ENCODE peak calls at places on chromosomes 2 and 18, in five cellular contexts. One of them, this sample, is unnamed.

GRCh38 chr2:58601017-58601416 is 359.9 kb upstream of the FANCL start:
- DNase-seq in SW480: no peak
- DNase-seq in EH: peak; percentile 45
- DNase-seq in H9: no peak
- DNase-seq in fibroblast of gingiva: peak; percentile 25
- DNase-seq in this sample: no peak

GRCh38 chr2:10432315-10433181 is 15.6 kb downstream of the ODC1 start:
- DNase-seq in SW480: peak; percentile 52
- DNase-seq in EH: peak; percentile 32
- DNase-seq in H9: peak; percentile 81
- DNase-seq in fibroblast of gingiva: no peak
- DNase-seq in this sample: no peak

GRCh38 chr2:178282075-178282474 is 87.8 kb downstream of the OSBPL6 start:
- DNase-seq in SW480: no peak
- DNase-seq in EH: peak; percentile 63
- DNase-seq in H9: peak; percentile 36
- DNase-seq in fibroblast of gingiva: peak; percentile 32
- DNase-seq in this sample: peak; percentile 56

GRCh38 chr18:36314098-36314497 is 16.6 kb downstream of the FHOD3 start:
- DNase-seq in SW480: no peak
- DNase-seq in EH: no peak
- DNase-seq in H9: peak; percentile 5
- DNase-seq in fibroblast of gingiva: peak; percentile 86
- DNase-seq in this sample: peak; percentile 80

GRCh38 chr2:233938676-233939370 is 21.6 kb downstream of the TRPM8 start:
- DNase-seq in SW480: no peak
- DNase-seq in EH: no peak
- DNase-seq in H9: no peak
- DNase-seq in fibroblast of gingiva: no peak
- DNase-seq in this sample: no peak

GRCh38 chr2:86675611-86676015 is 44.5 kb upstream of the RMND5A start:
- DNase-seq in SW480: peak; percentile 55
- DNase-seq in EH: no peak
- DNase-seq in H9: peak; percentile 32
- DNase-seq in fibroblast of gingiva: no peak
- DNase-seq in this sample: no peak

GRCh38 chr2:236507393-236508085 is 62.1 kb upstream of the ACKR3 start:
- DNase-seq in SW480: no peak
- DNase-seq in EH: no peak
- DNase-seq in H9: peak; percentile 86
- DNase-seq in fibroblast of gingiva: no peak
- DNase-seq in this sample: peak; percentile 12

GRCh38 chr2:95058989-95059601 is 33.6 kb downstream of the MAL start:
- DNase-seq in SW480: no peak
- DNase-seq in EH: no peak
- DNase-seq in H9: no peak
- DNase-seq in fibroblast of gingiva: no peak
- DNase-seq in this sample: no peak

GRCh38 chr18:46260016-46260878 is 156.1 kb downstream of the HAUS1 start:
- DNase-seq in SW480: no peak
- DNase-seq in EH: peak; percentile 93
- DNase-seq in H9: no peak
- DNase-seq in fibroblast of gingiva: peak; percentile 50
- DNase-seq in this sample: peak; percentile 84

GRCh38 chr2:241774419-241775222 is 2.0 kb upstream of the GAL3ST2 start:
- DNase-seq in SW480: peak; percentile 82
- DNase-seq in EH: peak; percentile 76
- DNase-seq in H9: peak; percentile 28
- DNase-seq in fibroblast of gingiva: no peak
- DNase-seq in this sample: peak; percentile 72